ENCODE peak calls at places on chromosome 6, in five cellular contexts. J, O, R, K and B are unnamed samples.
A peak's percentile ranks its signal among the peaks of the same experiment; 100 is the strongest.

GRCh38 chr6:166005846-166006592 is 161.6 kb downstream of the TBXT start:
- DNase-seq in J (no peak), O (peak; percentile 82), R (no peak), K (peak; percentile 82), B (no peak)

GRCh38 chr6:4388675-4389074 is 253.3 kb upstream of the ECI2 start:
- DNase-seq in J (peak; percentile 11), O (no peak), R (no peak), K (no peak), B (no peak)

GRCh38 chr6:144320746-144321145 is 35.6 kb downstream of the UTRN start:
- DNase-seq in J (no peak), O (no peak), R (no peak), K (no peak), B (no peak)

GRCh38 chr6:70411542-70411941 is 1.8 kb upstream of the FAM135A start:
- DNase-seq in J (no peak), O (no peak), R (no peak), K (no peak), B (no peak)

GRCh38 chr6:29995346-29995777 is 53.0 kb downstream of the HLA-A start:
- DNase-seq in J (no peak), O (peak; percentile 21), R (no peak), K (no peak), B (no peak)

GRCh38 chr6:19713411-19713810 is 123.8 kb upstream of the ID4 start:
- DNase-seq in J (no peak), O (peak; percentile 14), R (no peak), K (no peak), B (no peak)

GRCh38 chr6:169238766-169239165 is 14.9 kb downstream of the THBS2 start:
- DNase-seq in J (no peak), O (no peak), R (no peak), K (no peak), B (no peak)

GRCh38 chr6:15429146-15430110 is 183.6 kb downstream of the JARID2 start:
- DNase-seq in J (no peak), O (peak; percentile 93), R (no peak), K (peak; percentile 66), B (peak; percentile 28)

GRCh38 chr6:143498428-143498827 is 13.1 kb downstream of the FUCA2 start:
- DNase-seq in J (no peak), O (no peak), R (no peak), K (no peak), B (no peak)

GRCh38 chr6:30311669-30312068 is 15.1 kb upstream of the TRIM39 start:
- DNase-seq in J (no peak), O (peak; percentile 60), R (no peak), K (no peak), B (no peak)

GRCh38 chr6:155177369-155177961 is 86.3 kb upstream of the CLDN20 start:
- DNase-seq in J (peak; percentile 36), O (peak; percentile 90), R (no peak), K (no peak), B (no peak)

GRCh38 chr6:48111143-48111506 is at the start of gene PTCHD4:
- DNase-seq in J (no peak), O (peak; percentile 65), R (no peak), K (peak; percentile 35), B (peak; percentile 7)

GRCh38 chr6:3041606-3042005 is 26.7 kb upstream of the RIPK1 start:
- DNase-seq in J (peak; percentile 67), O (no peak), R (no peak), K (no peak), B (no peak)

GRCh38 chr6:99590728-99591672 is 15.6 kb upstream of the PRDM13 start:
- DNase-seq in J (no peak), O (no peak), R (no peak), K (no peak), B (no peak)

GRCh38 chr6:85669735-85670194 is 27.1 kb upstream of the SYNCRIP start:
- DNase-seq in J (no peak), O (peak; percentile 79), R (no peak), K (no peak), B (no peak)

GRCh38 chr6:40308533-40309306 is 278.4 kb downstream of the LRFN2 start:
- DNase-seq in J (peak; percentile 79), O (peak; percentile 54), R (no peak), K (no peak), B (no peak)

GRCh38 chr6:119562168-119562567 is 212.6 kb upstream of the MAN1A1 start:
- DNase-seq in J (no peak), O (no peak), R (no peak), K (no peak), B (no peak)

GRCh38 chr6:145080651-145081050 is 654.7 kb downstream of the EPM2A start:
- DNase-seq in J (no peak), O (no peak), R (no peak), K (no peak), B (no peak)

GRCh38 chr6:51562198-51562597 is 525.2 kb downstream of the PKHD1 start:
- DNase-seq in J (no peak), O (no peak), R (no peak), K (no peak), B (no peak)

GRCh38 chr6:72640622-72640930 is 18.7 kb downstream of the KCNQ5 start:
- DNase-seq in J (no peak), O (no peak), R (no peak), K (no peak), B (no peak)

GRCh38 chr6:27334141-27334540 is 22.1 kb upstream of the POM121L2 start:
- DNase-seq in J (no peak), O (no peak), R (no peak), K (no peak), B (no peak)

GRCh38 chr6:29887819-29888581 is 54.3 kb upstream of the HLA-A start:
- DNase-seq in J (peak; percentile 9), O (peak; percentile 23), R (no peak), K (no peak), B (no peak)

GRCh38 chr6:128438311-128438916 is 82.0 kb downstream of the PTPRK start:
- DNase-seq in J (no peak), O (peak; percentile 28), R (no peak), K (no peak), B (no peak)

GRCh38 chr6:53833147-53833546 is 38.3 kb downstream of the LRRC1 start:
- DNase-seq in J (no peak), O (no peak), R (no peak), K (no peak), B (no peak)

GRCh38 chr6:35262596-35262995 is 3.1 kb downstream of the ZNF76 start:
- DNase-seq in J (no peak), O (peak; percentile 32), R (no peak), K (no peak), B (no peak)

GRCh38 chr6:141359953-141360352 is 772.8 kb upstream of the GJE1 start:
- DNase-seq in J (no peak), O (peak; percentile 50), R (no peak), K (no peak), B (no peak)

DNA sequence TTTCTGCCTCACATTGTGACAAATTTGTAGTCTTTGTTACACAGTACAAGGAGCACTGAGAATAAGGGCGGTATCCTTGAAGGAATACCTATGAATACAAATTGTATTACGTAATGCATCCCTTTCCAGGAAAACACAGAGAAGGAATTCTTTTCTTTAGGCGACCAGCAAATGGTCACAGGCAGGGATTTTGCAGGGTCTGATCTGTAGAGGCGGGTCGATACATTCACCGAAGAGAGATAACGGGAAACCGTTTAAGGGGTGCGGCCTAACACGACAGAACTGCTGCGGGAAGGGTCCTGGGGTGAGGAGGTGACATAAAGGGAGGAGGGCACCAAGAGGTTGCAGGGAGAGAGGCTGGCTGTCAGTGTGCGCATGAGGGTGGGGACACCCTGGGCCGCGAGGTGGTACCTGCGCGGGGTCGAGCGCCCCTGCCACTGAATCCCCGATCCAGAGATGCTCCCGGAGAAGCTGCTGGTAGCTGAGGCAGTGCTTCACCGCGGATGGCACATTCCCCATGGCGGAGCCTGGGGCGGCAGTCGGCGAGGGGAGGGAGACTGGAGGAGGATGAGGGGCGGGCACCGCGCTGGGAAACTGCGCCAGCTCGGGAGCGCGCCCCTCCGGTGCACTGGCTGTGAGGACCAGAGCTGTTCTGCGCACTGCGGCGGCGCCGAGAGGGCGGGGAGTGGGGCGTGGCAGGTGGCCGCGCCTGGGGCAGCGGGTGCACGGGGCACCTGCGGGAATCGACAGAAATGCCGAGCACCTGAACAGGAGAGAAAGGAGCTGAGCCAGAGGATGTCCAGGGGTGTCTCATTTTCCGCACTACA is at the start of gene HMGCLL1:
- DNase-seq in J (peak; percentile 66), O (peak; percentile 11), R (no peak), K (no peak), B (no peak)
- H3K4me3 ChIP-seq in J (peak within 1 kb of the TSS; percentile 49), O (peak within 1 kb of the TSS; percentile 66), R (peak within 1 kb of the TSS; percentile 47), K (peak within 1 kb of the TSS; percentile 53), B (no peak within 1 kb of the TSS)

GRCh38 chr6:146602526-146602925 is 3.8 kb downstream of the ADGB start:
- DNase-seq in J (no peak), O (no peak), R (no peak), K (no peak), B (no peak)

GRCh38 chr6:146594495-146594894 is 4.3 kb upstream of the ADGB start:
- DNase-seq in J (no peak), O (no peak), R (no peak), K (no peak), B (no peak)

GRCh38 chr6:146595981-146596731 is 2.6 kb upstream of the ADGB start:
- DNase-seq in J (no peak), O (no peak), R (no peak), K (no peak), B (no peak)

GRCh38 chr6:146601352-146601751 is 2.6 kb downstream of the ADGB start:
- DNase-seq in J (no peak), O (no peak), R (no peak), K (no peak), B (no peak)

DNA sequence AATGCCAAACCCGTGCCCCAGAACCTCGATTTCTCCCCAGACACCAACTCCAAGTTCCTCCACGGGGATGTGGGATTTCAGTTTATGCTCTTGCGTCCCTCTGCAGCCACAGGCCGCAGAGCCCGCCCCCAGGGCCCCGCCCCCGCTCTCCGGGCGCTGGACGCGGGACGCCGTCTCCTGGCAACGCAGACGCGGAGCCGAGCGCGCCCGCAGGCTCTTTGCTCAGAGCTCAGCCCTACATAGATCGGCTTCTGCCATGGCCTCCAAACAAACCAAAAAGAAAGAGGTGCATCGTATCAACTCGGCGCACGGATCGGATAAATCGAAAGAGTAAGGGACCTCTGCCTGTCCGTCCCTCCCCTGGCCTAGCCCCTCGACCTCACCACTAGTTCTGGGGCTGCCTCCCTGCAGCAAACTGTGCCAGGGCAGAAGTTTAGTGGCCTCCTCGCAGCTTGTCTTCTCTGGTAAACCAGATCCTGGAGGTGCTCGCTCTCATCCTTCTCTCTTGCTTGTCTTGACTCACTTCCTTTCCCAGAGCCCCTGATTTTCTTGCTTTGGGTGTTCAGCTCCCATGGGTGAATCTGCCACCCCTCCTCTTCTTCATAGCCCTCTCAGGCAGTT is at the start of gene ADGB:
- DNase-seq in J (peak; percentile 69), O (peak; percentile 69), R (no peak), K (no peak), B (no peak)
- H3K4me3 ChIP-seq in J (peak within 1 kb of the TSS; percentile 49), O (peak within 1 kb of the TSS; percentile 55), R (peak within 1 kb of the TSS; percentile 39), K (peak within 1 kb of the TSS; percentile 48), B (peak within 1 kb of the TSS; percentile 55)

DNA sequence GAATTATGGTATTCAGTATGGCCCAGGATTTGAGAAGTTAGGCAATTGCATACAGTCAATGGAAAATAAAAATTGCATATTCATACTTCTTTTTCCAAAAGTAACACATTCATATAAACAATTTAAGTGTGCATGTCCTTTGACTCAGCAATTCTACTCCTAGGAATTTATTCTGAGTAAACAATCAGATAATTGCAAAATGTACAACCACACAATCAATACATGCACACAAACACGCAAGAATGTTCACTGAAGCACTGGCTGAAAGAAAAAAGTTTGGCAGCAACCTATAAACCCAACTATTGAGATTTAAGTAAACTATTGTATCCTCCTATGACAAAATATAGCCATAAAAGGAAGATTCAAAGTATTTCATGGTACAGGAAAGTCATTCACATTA is 1.6 kb downstream of the CYP39A1 start:
- DNase-seq in J (no peak), O (peak; percentile 5), R (no peak), K (no peak), B (no peak)
- H3K4me3 ChIP-seq in J (no peak overlapping the region), O (no peak overlapping the region), R (peak overlapping the region; percentile 88), K (no peak overlapping the region), B (no peak overlapping the region)

GRCh38 chr6:45930419-45931059 is 85.1 kb downstream of the CLIC5 start:
- DNase-seq in J (peak; percentile 58), O (peak; percentile 82), R (no peak), K (peak; percentile 13), B (no peak)
- H3K4me3 ChIP-seq in J (no peak overlapping the region), O (no peak overlapping the region), R (no peak overlapping the region), K (no peak overlapping the region), B (no peak overlapping the region)